ENCODE peak calls at places on chromosomes 16 and 17, in six cellular contexts. F, H, M, G, E and D are unnamed samples.

GRCh38 chr17:77963441-77963840 is 4.9 kb downstream of the TNRC6C start:
- DNase-seq in F (peak; percentile 28), H (no peak), M (no peak), G (no peak), E (peak; percentile 57), D (no peak)

GRCh38 chr17:62720126-62720850 is 87.8 kb downstream of the MARCHF10 start:
- DNase-seq in F (no peak), H (peak; percentile 44), M (no peak), G (no peak), E (peak; percentile 56), D (no peak)

GRCh38 chr16:48366165-48367093 is 18.8 kb downstream of the SIAH1 start:
- DNase-seq in F (peak; percentile 12), H (peak; percentile 56), M (no peak), G (no peak), E (peak; percentile 59), D (peak; percentile 48)

GRCh38 chr17:68740555-68741447 is 139.6 kb upstream of the FAM20A start:
- DNase-seq in F (no peak), H (no peak), M (no peak), G (no peak), E (no peak), D (no peak)

GRCh38 chr17:39143552-39144093 is 7.8 kb downstream of the PLXDC1 start:
- DNase-seq in F (no peak), H (no peak), M (peak; percentile 90), G (no peak), E (no peak), D (no peak)

GRCh38 chr16:70608516-70608915 is 37.8 kb upstream of the IL34 start:
- DNase-seq in F (no peak), H (peak; percentile 57), M (no peak), G (no peak), E (no peak), D (no peak)

GRCh38 chr17:79114455-79115301 is 40.1 kb downstream of the ENGASE start:
- DNase-seq in F (peak; percentile 97), H (no peak), M (peak; percentile 80), G (no peak), E (peak; percentile 91), D (peak; percentile 86)

GRCh38 chr17:42617956-42618431 is 8.5 kb downstream of the TUBG1 start:
- DNase-seq in F (no peak), H (no peak), M (no peak), G (no peak), E (no peak), D (no peak)